ENCODE peak calls at places on chromosomes 4 and X, in ten cellular contexts. K is suprapubic skin, B is sigmoid colon, T is SK-N-SH, G is esophagus muscularis mucosa, I is upper lobe of left lung, Z is transverse colon, L is GM12878, E is HepG2, C is K562. D is an unnamed sample.
A peak's percentile ranks its signal among the peaks of the same experiment; 100 is the strongest.

GRCh38 chr4:98614655-98615054 is 43.8 kb downstream of the TSPAN5 start:
- DNase-seq in Z (no peak), T (no peak), C (no peak), I (no peak), B (no peak), L (no peak), K (no peak), G (no peak), E (no peak), D (no peak)

GRCh38 chrX:108224727-108225455 is 133.3 kb downstream of the ATG4A start:
- DNase-seq in Z (no peak), G (no peak), T (peak; percentile 19), C (peak; percentile 43), E (peak; percentile 37), B (no peak), K (no peak), L (peak; percentile 16), I (no peak), D (no peak)

GRCh38 chr4:7516116-7516772 is 81.5 kb upstream of the PSAPL1 start:
- DNase-seq in L (no peak), K (no peak), B (no peak), G (no peak), C (no peak), T (no peak), I (no peak), E (no peak), Z (no peak), D (no peak)

GRCh38 chrX:17812763-17813162 is 48.3 kb downstream of the RAI2 start:
- DNase-seq in B (no peak), E (no peak), C (peak; percentile 31), Z (no peak), I (no peak), K (no peak), L (no peak), G (no peak), T (peak; percentile 38), D (no peak)

GRCh38 chrX:71320126-71320525 is 18.6 kb downstream of the ITGB1BP2 start:
- DNase-seq in I (no peak), Z (no peak), E (no peak), K (no peak), C (no peak), L (no peak), T (no peak), B (no peak), G (no peak), D (no peak)

GRCh38 chr4:37651781-37652377 is 34.3 kb downstream of the RELL1 start:
- DNase-seq in T (no peak), B (no peak), G (no peak), E (peak; percentile 9), L (no peak), K (no peak), I (no peak), Z (no peak), C (no peak), D (no peak)

GRCh38 chrX:124862304-124862703 is 457.4 kb upstream of the TEX13C start:
- DNase-seq in C (no peak), K (no peak), I (no peak), Z (no peak), B (no peak), L (no peak), T (no peak), E (no peak), G (no peak), D (no peak)

GRCh38 chrX:126165721-126166401 is at the start of gene DCAF12L2:
- DNase-seq in K (no peak), T (peak; percentile 50), L (no peak), B (peak; percentile 57), G (no peak), I (no peak), Z (no peak), E (no peak), C (no peak), D (no peak)

GRCh38 chrX:72296991-72297390 is 8.7 kb downstream of the CITED1 start:
- DNase-seq in C (no peak), E (no peak), G (no peak), K (no peak), L (no peak), T (no peak), I (no peak), Z (no peak), B (no peak), D (no peak)

GRCh38 chr4:69753666-69754065 is 6.8 kb downstream of the SULT1B1 start:
- DNase-seq in Z (no peak), C (no peak), T (no peak), E (no peak), K (no peak), L (no peak), B (no peak), I (no peak), G (no peak), D (no peak)

DNA sequence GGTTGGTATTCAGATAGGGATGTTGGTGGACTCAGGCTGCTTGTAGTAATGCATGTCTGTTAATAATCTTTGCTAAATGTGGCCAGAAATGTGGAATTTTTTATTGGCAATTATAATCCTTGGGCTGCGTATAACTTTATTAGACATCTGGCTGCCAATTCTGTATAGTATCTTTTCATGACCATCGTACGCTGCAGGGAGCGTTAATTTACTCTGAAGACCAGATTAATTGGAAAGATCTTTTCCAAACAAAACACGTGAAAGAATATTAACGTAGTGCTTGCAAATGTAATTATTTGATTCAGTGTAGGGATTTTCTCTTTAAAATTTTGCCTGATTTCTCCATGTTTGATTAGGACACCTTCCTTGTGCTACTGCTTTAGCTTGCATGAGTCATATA is 38.8 kb upstream of the FTHL17 start:
- DNase-seq in B (no peak), C (no peak), G (no peak), T (no peak), K (no peak), Z (no peak), L (no peak), E (no peak), I (no peak), D (no peak)
- TF ChIP-seq POLR2AphosphoS5 in B (no peak), C (no peak), G (no peak), T (no peak), K (no peak), Z (no peak), L (no peak), E (no peak), I (no peak), D (no peak)

GRCh38 chr4:170872794-170873193 is 783.0 kb upstream of the AADAT start:
- DNase-seq in B (no peak), I (no peak), K (no peak), L (no peak), E (no peak), G (no peak), C (no peak), Z (no peak), T (no peak), D (no peak)

GRCh38 chr4:170875868-170876267 is 786.1 kb upstream of the AADAT start:
- DNase-seq in E (peak; percentile 8), K (no peak), Z (no peak), B (no peak), C (no peak), G (no peak), T (peak; percentile 2), I (no peak), L (no peak), D (no peak)
- TF ChIP-seq CTCF in E (no peak), K (no peak), Z (no peak), B (no peak), C (no peak), G (no peak), T (peak; percentile 52), I (no peak), L (no peak), D (no peak)

GRCh38 chr4:168781884-168782283 is 228.2 kb downstream of the CBR4 start:
- DNase-seq in C (no peak), T (no peak), K (no peak), Z (no peak), B (no peak), G (no peak), I (no peak), E (no peak), L (no peak), D (no peak)

GRCh38 chr4:168787801-168788200 is 222.3 kb downstream of the CBR4 start:
- DNase-seq in I (no peak), E (no peak), K (no peak), G (no peak), T (no peak), C (no peak), B (no peak), Z (no peak), L (no peak), D (no peak)

GRCh38 chr4:168787334-168787733 is 222.7 kb downstream of the CBR4 start:
- DNase-seq in B (no peak), G (no peak), T (no peak), E (no peak), L (no peak), K (no peak), C (no peak), Z (no peak), I (no peak), D (no peak)

GRCh38 chr4:168782439-168782838 is 227.6 kb downstream of the CBR4 start:
- DNase-seq in B (no peak), G (no peak), Z (no peak), I (no peak), K (no peak), E (no peak), T (no peak), C (no peak), L (no peak), D (no peak)

DNA sequence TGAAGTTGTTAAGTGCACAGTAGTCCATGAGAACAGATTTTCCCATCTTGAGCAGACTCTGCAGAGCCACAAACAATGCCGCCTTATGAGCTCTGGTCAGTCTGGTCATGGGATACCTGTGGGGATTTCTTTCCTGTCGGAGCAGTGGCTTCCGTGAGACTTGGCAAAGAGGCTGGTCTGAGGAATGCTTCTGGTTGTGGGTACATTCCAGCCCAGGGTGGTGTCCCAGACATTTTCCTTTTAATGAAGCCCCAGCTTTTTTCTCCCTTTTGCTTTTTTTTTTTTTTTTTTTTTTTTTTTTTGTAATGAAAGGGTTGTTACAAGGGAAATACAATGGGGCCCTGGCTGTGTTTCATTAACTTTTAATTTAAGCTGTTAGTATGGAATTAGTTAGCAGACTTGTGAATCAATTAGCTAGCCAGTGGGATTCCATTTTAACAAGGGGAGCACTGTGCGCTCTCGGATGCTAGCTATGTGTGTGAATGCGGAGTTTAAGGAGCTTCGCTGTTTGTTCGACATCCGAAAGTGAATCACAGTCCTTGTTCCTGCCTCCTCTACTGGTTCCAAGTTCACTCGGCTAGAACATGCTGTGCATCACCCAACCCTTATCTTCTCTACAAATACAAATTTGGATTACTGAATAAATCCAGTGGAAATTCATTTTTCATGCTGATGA is 225.1 kb downstream of the CBR4 start:
- DNase-seq in E (no peak), I (no peak), B (no peak), C (no peak), G (no peak), T (no peak), K (no peak), L (no peak), Z (no peak), D (peak; percentile 61)
- TF ChIP-seq EP300 in E (no peak), I (no peak), B (no peak), C (no peak), G (no peak), T (no peak), K (no peak), L (no peak), Z (no peak), D (no peak)

DNA sequence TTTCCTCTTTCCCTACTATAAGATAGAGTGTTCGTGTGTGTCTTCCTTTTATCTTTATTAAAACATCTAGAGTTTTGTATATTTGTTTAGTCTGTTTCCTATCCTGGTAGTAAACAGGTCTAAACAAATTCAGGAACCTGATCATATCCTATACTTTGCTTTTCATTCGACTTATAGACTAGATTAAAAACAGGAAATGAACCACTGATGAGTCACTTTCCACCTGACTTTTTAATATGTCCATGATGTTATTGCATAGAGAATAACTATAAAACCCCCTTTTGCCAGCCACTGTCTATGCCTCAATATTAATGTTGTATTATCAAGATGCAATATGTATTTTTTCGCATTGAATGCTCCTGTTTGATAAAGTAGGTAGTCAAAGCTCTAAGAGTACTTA is 1794.0 kb downstream of the STIM2 start:
- DNase-seq in G (no peak), I (no peak), T (no peak), L (no peak), B (no peak), E (no peak), C (no peak), Z (no peak), K (no peak), D (no peak)
- TF ChIP-seq POLR2AphosphoS5 in G (no peak), I (no peak), T (no peak), L (no peak), B (no peak), E (no peak), C (no peak), Z (no peak), K (no peak), D (no peak)

D was measured in stomach.